ENCODE peak calls at places on chromosomes 12 and 14, in seven cellular contexts. Y is mucosa of descending colon, Q is SJCRH30, P is foreskin fibroblast, L is uterus, V is spleen, E is lower leg skin. U is an unnamed sample.

GRCh38 chr12:114316076-114316475 is 89.9 kb downstream of the TBX5 start:
- DNase-seq in Y (no peak), Q (no peak), P (peak), L (no peak), V (no peak), E (no peak), U (no peak)

GRCh38 chr12:124410354-124411175 is 115.7 kb downstream of the RFLNA start:
- DNase-seq in Y (no peak), Q (no peak), P (peak), L (no peak), V (no peak), E (no peak), U (no peak)

GRCh38 chr12:25960176-25960575 is 1.7 kb downstream of the RASSF8 start:
- DNase-seq in Y (no peak), Q (peak), P (peak), L (no peak), V (no peak), E (no peak), U (no peak)

GRCh38 chr12:13176257-13176656 is 20.3 kb upstream of the EMP1 start:
- DNase-seq in Y (no peak), Q (no peak), P (no peak), L (no peak), V (no peak), E (no peak), U (no peak)

GRCh38 chr14:95495538-95496025 is 20.9 kb downstream of the SYNE3 start:
- DNase-seq in Y (peak), Q (peak), P (no peak), L (no peak), V (peak), E (no peak), U (no peak)

GRCh38 chr12:131003676-131004075 is 50.0 kb downstream of the ADGRD1 start:
- DNase-seq in Y (no peak), Q (no peak), P (no peak), L (no peak), V (peak), E (no peak), U (no peak)

GRCh38 chr12:91817512-91817911 is 328.1 kb downstream of the BTG1 start:
- DNase-seq in Y (no peak), Q (no peak), P (peak), L (no peak), V (no peak), E (no peak), U (no peak)

GRCh38 chr14:96135285-96135684 is 69.4 kb upstream of the BDKRB2 start:
- DNase-seq in Y (no peak), Q (no peak), P (no peak), L (peak), V (no peak), E (no peak), U (no peak)

DNA sequence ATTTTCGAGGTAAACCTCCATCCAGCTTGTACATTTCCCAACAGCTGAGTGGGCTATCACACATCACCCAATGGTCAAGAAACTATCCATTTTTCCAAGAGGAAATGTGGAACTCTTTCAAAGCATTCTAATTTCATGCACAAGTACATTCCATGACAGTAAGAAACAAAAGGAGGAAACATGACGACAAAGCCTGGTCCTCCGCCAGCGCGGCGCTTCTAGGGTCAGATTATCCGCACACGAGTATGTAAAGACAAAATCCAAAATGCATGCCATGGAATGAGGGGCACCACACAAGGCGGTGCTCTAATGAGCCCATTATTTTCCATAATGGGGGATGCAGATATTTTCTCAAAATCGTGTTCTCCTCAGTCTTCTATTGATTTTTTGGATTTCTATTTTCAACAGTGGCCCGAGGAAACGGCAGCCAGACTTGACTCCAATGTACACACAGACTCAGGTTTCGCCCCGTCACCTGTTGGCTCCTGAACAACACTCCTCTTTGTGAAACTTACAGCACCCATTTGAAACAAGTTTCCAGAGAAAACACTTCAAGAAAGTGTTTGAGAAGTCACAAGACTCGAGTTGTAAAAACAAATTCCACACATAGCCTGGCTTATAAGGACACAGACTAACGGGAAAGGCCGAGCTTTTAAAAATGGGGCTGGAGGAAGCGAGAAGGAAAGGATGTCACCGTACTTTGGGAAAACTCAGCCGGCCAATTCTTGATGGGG is 107.3 kb downstream of the PRICKLE1 start:
- DNase-seq in Y (no peak), Q (peak), P (peak), L (peak), V (no peak), E (peak), U (no peak)
- H3K4me3 ChIP-seq in Y (no peak), Q (peak), P (peak), L (peak), V (peak), E (peak), U (peak)

DNA sequence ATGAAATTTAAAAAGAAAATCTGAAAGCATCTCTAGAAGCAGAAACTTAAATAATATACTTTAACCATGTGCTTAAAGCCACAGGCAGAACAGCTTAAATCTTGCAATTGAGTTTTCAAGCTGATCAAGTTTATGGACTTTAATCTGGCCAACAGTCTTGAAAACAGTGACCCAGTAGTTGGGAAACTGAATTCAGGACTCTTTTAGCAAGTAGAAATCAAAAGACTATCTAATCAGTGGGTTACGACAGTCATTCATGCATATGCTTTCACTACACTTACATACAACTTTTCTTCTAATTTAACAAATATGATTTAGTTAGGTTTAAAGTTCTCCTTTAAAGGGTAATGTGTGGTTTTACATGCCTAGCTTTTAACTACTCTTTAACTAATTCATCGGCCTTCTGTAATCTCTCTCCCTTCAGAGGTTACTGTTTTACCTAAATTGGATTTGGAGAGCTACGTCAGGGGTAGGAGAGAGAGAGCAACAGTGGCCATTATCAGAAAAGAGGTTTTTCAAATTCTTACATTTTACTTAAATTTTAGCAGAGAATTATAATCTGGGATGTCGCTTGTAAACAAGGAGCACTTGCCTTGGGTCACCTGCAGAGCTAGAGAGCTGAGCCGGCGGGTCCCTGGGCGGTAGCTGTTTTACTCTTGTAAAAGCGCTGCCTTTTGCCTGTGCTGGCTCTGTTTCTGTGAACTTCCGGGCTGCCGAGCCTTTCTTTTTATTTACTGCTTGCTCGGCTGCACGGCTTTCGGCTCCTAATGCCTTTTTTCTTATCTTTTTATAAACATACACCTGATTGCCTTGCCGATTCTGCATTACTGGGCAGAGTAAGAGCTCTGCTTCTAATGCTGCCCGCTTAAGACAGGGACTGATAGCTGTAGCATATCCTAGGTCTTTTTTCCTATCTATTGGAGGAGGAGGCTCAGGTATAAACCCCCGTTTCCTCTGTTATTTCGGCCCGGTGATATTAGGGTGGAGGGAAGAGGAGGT is 17.4 kb upstream of the LYZ start:
- DNase-seq in Y (peak), Q (no peak), P (peak), L (no peak), V (peak), E (no peak), U (no peak)
- H3K4me3 ChIP-seq in Y (no peak), Q (peak), P (peak), L (peak), V (peak), E (peak), U (peak)

DNA sequence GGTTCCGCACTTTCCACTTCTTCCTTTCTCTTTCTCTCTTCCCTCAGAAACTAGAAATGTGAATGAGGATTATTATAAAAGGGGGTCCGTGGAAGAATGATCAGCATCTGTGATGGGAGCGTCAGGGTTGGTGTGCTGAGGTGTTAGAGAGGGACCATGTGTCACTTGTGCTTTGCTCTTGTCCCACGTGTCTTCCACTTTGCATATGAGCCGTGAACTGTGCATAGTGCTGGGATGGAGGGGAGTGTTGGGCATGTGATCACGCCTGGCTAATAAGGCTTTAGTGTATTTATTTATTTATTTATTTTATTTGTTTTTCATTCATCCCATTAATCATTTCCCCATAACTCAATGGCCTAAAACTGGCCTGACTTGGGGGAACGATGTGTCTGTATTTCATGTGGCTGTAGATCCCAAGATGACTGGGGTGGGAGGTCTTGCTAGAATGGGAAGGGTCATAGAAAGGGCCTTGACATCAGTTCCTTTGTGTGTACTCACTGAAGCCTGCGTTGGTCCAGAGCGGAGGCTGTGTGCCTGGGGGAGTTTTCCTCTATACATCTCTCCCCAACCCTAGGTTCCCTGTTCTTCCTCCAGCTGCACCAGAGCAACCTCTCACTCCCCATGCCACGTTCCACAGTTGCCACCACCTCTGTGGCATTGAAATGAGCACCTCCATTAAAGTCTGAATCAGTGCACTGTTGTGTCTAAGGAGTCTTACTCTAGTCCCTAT is 4.6 kb upstream of the ATN1 start:
- DNase-seq in Y (peak), Q (no peak), P (no peak), L (no peak), V (peak), E (no peak), U (no peak)
- H3K4me3 ChIP-seq in Y (no peak), Q (no peak), P (no peak), L (no peak), V (no peak), E (no peak), U (no peak)

GRCh38 chr12:102321305-102322082 is 123.9 kb upstream of the PMCH start:
- DNase-seq in Y (no peak), Q (no peak), P (no peak), L (no peak), V (no peak), E (no peak), U (no peak)

GRCh38 chr12:102322254-102322653 is 124.6 kb upstream of the PMCH start:
- DNase-seq in Y (no peak), Q (no peak), P (no peak), L (no peak), V (no peak), E (no peak), U (no peak)

GRCh38 chr12:102326987-102327386 is 129.4 kb upstream of the PMCH start:
- DNase-seq in Y (no peak), Q (no peak), P (no peak), L (no peak), V (no peak), E (no peak), U (no peak)

GRCh38 chr12:102323799-102324198 is 126.2 kb upstream of the PMCH start:
- DNase-seq in Y (no peak), Q (no peak), P (no peak), L (no peak), V (no peak), E (no peak), U (no peak)
- H3K4me3 ChIP-seq in Y (no peak), Q (no peak), P (no peak), L (no peak), V (no peak), E (no peak), U (no peak)

U was measured in ascending aorta.